ENCODE peak calls at places on chromosome 19, in five cellular contexts. H is GM10248, M is AG04450, S is SK-MEL-5, Q is heart left ventricle. X is an unnamed sample.
A peak's percentile ranks its signal among the peaks of the same experiment; 100 is the strongest.

GRCh38 chr19:45442927-45443461 is 19.3 kb upstream of the ERCC1 start:
- DNase-seq in H (no peak), S (peak; percentile 21), M (no peak), Q (peak; percentile 66), X (no peak)

GRCh38 chr19:46515879-46516350 is 20.2 kb upstream of the PNMA8B start:
- DNase-seq in H (peak; percentile 61), Q (no peak), M (no peak), S (peak; percentile 77), X (no peak)

GRCh38 chr19:21595185-21595584 is 89.8 kb downstream of the ZNF429 start:
- DNase-seq in M (no peak), Q (no peak), H (no peak), S (no peak), X (no peak)

GRCh38 chr19:24140099-24140498 is 53.1 kb downstream of the ZNF254 start:
- DNase-seq in Q (no peak), S (no peak), M (peak; percentile 83), H (no peak), X (no peak)

GRCh38 chr19:16259385-16260159 is 61.9 kb downstream of the AP1M1 start:
- DNase-seq in M (no peak), Q (no peak), H (peak; percentile 75), S (no peak), X (no peak)

GRCh38 chr19:3366104-3366760 is at the start of gene NFIC:
- DNase-seq in H (peak; percentile 71), M (no peak), S (peak; percentile 32), Q (peak; percentile 90), X (peak; percentile 32)

GRCh38 chr19:18198374-18198773 is 5.4 kb downstream of the MPV17L2 start:
- DNase-seq in H (no peak), S (no peak), M (no peak), Q (no peak), X (no peak)

GRCh38 chr19:12194827-12195500 is 32.1 kb downstream of the ZNF136 start:
- DNase-seq in Q (peak; percentile 92), H (peak; percentile 38), M (peak; percentile 8), S (peak; percentile 64), X (no peak)

GRCh38 chr19:17522988-17523872 is 11.8 kb downstream of the PGLS start:
- DNase-seq in Q (peak; percentile 56), H (peak; percentile 87), S (no peak), M (no peak), X (no peak)

GRCh38 chr19:43078311-43078710 is 4.2 kb downstream of the PSG2 start:
- DNase-seq in H (no peak), Q (no peak), M (peak; percentile 41), S (no peak), X (no peak)

GRCh38 chr19:32165750-32166149 is 179.7 kb upstream of the ZNF507 start:
- DNase-seq in S (no peak), M (no peak), H (no peak), Q (no peak), X (no peak)

GRCh38 chr19:38144667-38145066 is 79.4 kb downstream of the DPF1 start:
- DNase-seq in H (no peak), M (no peak), Q (no peak), S (no peak), X (no peak)

GRCh38 chr19:5349041-5349440 is 8.4 kb upstream of the PTPRS start:
- DNase-seq in Q (no peak), M (no peak), S (peak; percentile 11), H (no peak), X (no peak)

GRCh38 chr19:41321204-41321599 is 11.2 kb downstream of the CCDC97 start:
- DNase-seq in Q (no peak), M (no peak), H (no peak), S (no peak), X (no peak)

GRCh38 chr19:2478756-2479555 is 3.0 kb downstream of the GADD45B start:
- DNase-seq in M (no peak), Q (peak; percentile 85), S (no peak), H (peak; percentile 68), X (no peak)

GRCh38 chr19:55426042-55426441 is 17.1 kb downstream of the SHISA7 start:
- DNase-seq in Q (no peak), H (no peak), S (peak; percentile 92), M (no peak), X (no peak)

GRCh38 chr19:33304760-33305647 is 2.7 kb upstream of the CEBPA start:
- DNase-seq in M (no peak), S (no peak), Q (no peak), H (no peak), X (no peak)

GRCh38 chr19:45729774-45730388 is 815 bp downstream of the FBXO46 start:
- DNase-seq in H (peak; percentile 61), S (no peak), Q (no peak), M (no peak), X (no peak)

GRCh38 chr19:47758433-47758784 is 13.1 kb downstream of the NOP53 start:
- DNase-seq in H (no peak), Q (no peak), M (no peak), S (no peak), X (no peak)

GRCh38 chr19:6417713-6418561 is 6.7 kb downstream of the KHSRP start:
- DNase-seq in Q (no peak), S (peak; percentile 45), H (no peak), M (no peak), X (no peak)

GRCh38 chr19:49824662-49825061 is 6.6 kb downstream of the MED25 start:
- DNase-seq in S (no peak), H (no peak), Q (no peak), M (no peak), X (no peak)

GRCh38 chr19:39514840-39515550 is at the start of gene SELENOV:
- DNase-seq in Q (no peak), S (no peak), M (no peak), H (no peak), X (no peak)

GRCh38 chr19:29622191-29623070 is 16.3 kb downstream of the POP4 start:
- DNase-seq in H (peak; percentile 63), M (no peak), S (no peak), Q (no peak), X (no peak)

GRCh38 chr19:28420731-28421550 is 792.0 kb downstream of the UQCRFS1 start:
- DNase-seq in Q (no peak), M (no peak), S (no peak), H (no peak), X (no peak)

GRCh38 chr19:33302175-33302973 is at the start of gene CEBPA:
- DNase-seq in H (peak; percentile 87), M (peak; percentile 11), S (peak; percentile 76), Q (peak; percentile 75), X (peak; percentile 41)

GRCh38 chr19:4533835-4534424 is 1.1 kb downstream of the PLIN5 start:
- DNase-seq in S (no peak), H (no peak), Q (no peak), M (no peak), X (no peak)

GRCh38 chr19:32570081-32570785 is 10.8 kb upstream of the PDCD5 start:
- DNase-seq in Q (peak; percentile 46), M (peak; percentile 18), H (peak; percentile 52), S (peak; percentile 72), X (peak; percentile 53)

GRCh38 chr19:18223860-18224524 is 2.2 kb downstream of the PDE4C start:
- DNase-seq in H (peak; percentile 60), Q (peak; percentile 64), S (peak; percentile 48), M (no peak), X (no peak)

GRCh38 chr19:15107056-15108010 is at the start of gene SYDE1:
- DNase-seq in Q (peak; percentile 65), M (no peak), S (peak; percentile 28), H (no peak), X (no peak)

GRCh38 chr19:55545443-55545842 is at the start of gene SBK3:
- DNase-seq in H (no peak), Q (no peak), S (no peak), M (no peak), X (no peak)

X was measured in DMS 273 treated with DMSO at 0.1 percent for 48 hours.